ENCODE peak calls at places on chromosomes 4 and X, in five cellular contexts. O, A, T, Y and R are unnamed samples.

GRCh38 chrX:41329101-41329500 is 4.9 kb upstream of the DDX3X start:
- DNase-seq in Y (no peak), A (no peak), T (no peak), O (no peak), R (no peak)

GRCh38 chrX:114800719-114801118 is 216.7 kb downstream of the IL13RA2 start:
- DNase-seq in A (no peak), Y (no peak), O (peak; percentile 63), T (no peak), R (no peak)

GRCh38 chr4:76272999-76273398 is 21.5 kb downstream of the FAM47E start:
- DNase-seq in Y (no peak), T (no peak), O (no peak), A (no peak), R (no peak)

GRCh38 chrX:119870626-119871131 is 854 bp downstream of the RNF113A start:
- DNase-seq in T (no peak), O (peak; percentile 43), A (no peak), Y (peak; percentile 37), R (no peak)

GRCh38 chr4:78369691-78370090 is 181.9 kb upstream of the ANXA3 start:
- DNase-seq in A (no peak), Y (peak; percentile 49), T (no peak), O (peak; percentile 32), R (no peak)

GRCh38 chr4:173128199-173128890 is 40.3 kb upstream of the GALNT7 start:
- DNase-seq in A (no peak), O (no peak), T (no peak), Y (no peak), R (no peak)

GRCh38 chrX:147533426-147533825 is 378.3 kb upstream of the FMR1 start:
- DNase-seq in A (no peak), T (peak; percentile 50), O (no peak), Y (no peak), R (no peak)

GRCh38 chrX:110394653-110395052 is 36.0 kb downstream of the RTL9 start:
- DNase-seq in O (peak; percentile 87), Y (no peak), T (no peak), A (no peak), R (no peak)

GRCh38 chr4:24810016-24810415 is 14.6 kb downstream of the SOD3 start:
- DNase-seq in O (peak; percentile 54), A (no peak), Y (no peak), T (no peak), R (no peak)

GRCh38 chr4:152684007-152684406 is 4.2 kb upstream of the TMEM154 start:
- DNase-seq in Y (no peak), A (no peak), O (no peak), T (no peak), R (no peak)

GRCh38 chr4:8472689-8473197 is 32.2 kb downstream of the TRMT44 start:
- DNase-seq in Y (no peak), T (no peak), O (peak; percentile 91), A (no peak), R (no peak)

GRCh38 chrX:72123471-72124185 is 8.1 kb downstream of the RTL5 start:
- DNase-seq in O (no peak), Y (peak; percentile 82), A (no peak), T (no peak), R (no peak)

GRCh38 chrX:75038925-75039324 is 113.7 kb upstream of the NEXMIF start:
- DNase-seq in A (no peak), Y (peak; percentile 2), O (peak; percentile 4), T (no peak), R (peak; percentile 33)

GRCh38 chr4:1278336-1278670 is 11.4 kb upstream of the MAEA start:
- DNase-seq in T (no peak), A (no peak), Y (no peak), O (no peak), R (no peak)

GRCh38 chr4:2075987-2076907 is 17.1 kb downstream of the NAT8L start:
- DNase-seq in Y (no peak), O (no peak), A (peak; percentile 53), T (no peak), R (no peak)

GRCh38 chrX:13985697-13986435 is 43.8 kb downstream of the GEMIN8 start:
- DNase-seq in O (no peak), T (peak; percentile 8), A (no peak), Y (no peak), R (no peak)

GRCh38 chrX:16061296-16061695 is 62.1 kb upstream of the GRPR start:
- DNase-seq in T (no peak), A (no peak), Y (no peak), O (no peak), R (no peak)

GRCh38 chr4:139227729-139228404 is 50.8 kb upstream of the ELF2 start:
- DNase-seq in Y (no peak), O (no peak), A (no peak), T (peak; percentile 66), R (peak; percentile 15)

GRCh38 chr4:113756005-113756410 is 5.5 kb downstream of the CAMK2D start:
- DNase-seq in O (peak; percentile 82), T (no peak), Y (no peak), A (no peak), R (no peak)

GRCh38 chr4:139295317-139296299 is 5.7 kb upstream of the NAA15 start:
- DNase-seq in O (peak; percentile 98), T (peak; percentile 96), Y (peak; percentile 97), A (peak; percentile 98), R (peak; percentile 90)

GRCh38 chrX:48802089-48802812 is 384 bp downstream of the HDAC6 start:
- DNase-seq in O (peak; percentile 81), Y (peak; percentile 89), T (peak; percentile 73), A (peak; percentile 92), R (peak; percentile 44)

GRCh38 chr4:7433376-7434140 is 1.2 kb downstream of the PSAPL1 start:
- DNase-seq in O (no peak), T (no peak), Y (no peak), A (no peak), R (no peak)

GRCh38 chr4:10100734-10101216 is 15.8 kb downstream of the WDR1 start:
- DNase-seq in T (no peak), A (peak; percentile 51), O (no peak), Y (no peak), R (no peak)

GRCh38 chr4:127400736-127401346 is 231.9 kb upstream of the INTU start:
- DNase-seq in A (peak; percentile 62), T (peak; percentile 67), Y (peak; percentile 70), O (peak; percentile 91), R (peak; percentile 59)

GRCh38 chr4:29805871-29806480 is 914.2 kb upstream of the PCDH7 start:
- DNase-seq in Y (no peak), A (no peak), T (no peak), O (no peak), R (no peak)

GRCh38 chrX:47590984-47591383 is 8.7 kb downstream of the TIMP1 start:
- DNase-seq in A (no peak), T (no peak), Y (no peak), O (no peak), R (no peak)

GRCh38 chr4:155271557-155271956 is 63.1 kb downstream of the NPY2R start:
- DNase-seq in O (peak; percentile 1), Y (peak; percentile 48), A (no peak), T (no peak), R (no peak)

GRCh38 chr4:7654550-7655266 is 220.0 kb upstream of the PSAPL1 start:
- DNase-seq in A (no peak), T (no peak), Y (no peak), O (no peak), R (no peak)

GRCh38 chr4:113293673-113294072 is 244.2 kb downstream of the ANK2 start:
- DNase-seq in T (no peak), O (peak; percentile 54), A (no peak), Y (peak; percentile 25), R (no peak)

GRCh38 chr4:92121099-92121498 is 182.7 kb upstream of the GRID2 start:
- DNase-seq in O (no peak), A (no peak), Y (no peak), T (peak; percentile 34), R (no peak)

GRCh38 chr4:89242864-89243740 is 64.5 kb downstream of the GPRIN3 start:
- DNase-seq in T (no peak), Y (no peak), A (no peak), O (no peak), R (no peak)
- H3K4me3 ChIP-seq in T (no peak overlapping the region), Y (no peak overlapping the region), A (no peak overlapping the region), O (no peak overlapping the region), R (no peak overlapping the region)

GRCh38 chr4:40194602-40195161 is 2.1 kb upstream of the RHOH start:
- DNase-seq in O (peak; percentile 43), A (no peak), Y (no peak), T (peak; percentile 82), R (peak; percentile 89)

GRCh38 chr4:40195182-40196177 is 1.4 kb upstream of the RHOH start:
- DNase-seq in A (no peak), O (no peak), T (peak; percentile 58), Y (no peak), R (no peak)

GRCh38 chr4:40196724-40197281 is at the start of gene RHOH:
- DNase-seq in Y (peak; percentile 71), T (peak; percentile 94), O (no peak), A (no peak), R (peak; percentile 98)

GRCh38 chr4:40197879-40198689 is 1.3 kb downstream of the RHOH start:
- DNase-seq in O (no peak), Y (no peak), T (peak; percentile 58), A (no peak), R (no peak)

GRCh38 chr4:40196260-40196659 is 571 bp upstream of the RHOH start:
- DNase-seq in O (no peak), T (peak; percentile 89), Y (no peak), A (no peak), R (no peak)
- H3K4me3 ChIP-seq in O (no peak overlapping the region), T (peak overlapping the region; percentile 83), Y (peak overlapping the region; percentile 43), A (no peak overlapping the region), R (peak overlapping the region; percentile 73)

GRCh38 chr4:121100093-121100775 is 27.9 kb upstream of the NDNF start:
- DNase-seq in T (peak; percentile 63), O (no peak), Y (no peak), A (no peak), R (no peak)
- H3K4me3 ChIP-seq in T (no peak overlapping the region), O (no peak overlapping the region), Y (no peak overlapping the region), A (no peak overlapping the region), R (no peak overlapping the region)

GRCh38 chr4:87007345-87008181 is 72.8 kb downstream of the AFF1 start:
- DNase-seq in T (peak; percentile 50), Y (peak; percentile 81), O (peak; percentile 72), A (peak; percentile 80), R (no peak)

GRCh38 chr4:87006531-87007344 is 71.9 kb downstream of the AFF1 start:
- DNase-seq in O (peak; percentile 97), Y (peak; percentile 98), A (peak; percentile 94), T (peak; percentile 92), R (peak; percentile 83)

GRCh38 chr4:87010192-87010591 is 75.4 kb downstream of the AFF1 start:
- DNase-seq in A (no peak), T (no peak), Y (no peak), O (no peak), R (no peak)

GRCh38 chr4:87011340-87012034 is 76.7 kb downstream of the AFF1 start:
- DNase-seq in A (no peak), T (no peak), O (peak; percentile 85), Y (no peak), R (no peak)

DNA sequence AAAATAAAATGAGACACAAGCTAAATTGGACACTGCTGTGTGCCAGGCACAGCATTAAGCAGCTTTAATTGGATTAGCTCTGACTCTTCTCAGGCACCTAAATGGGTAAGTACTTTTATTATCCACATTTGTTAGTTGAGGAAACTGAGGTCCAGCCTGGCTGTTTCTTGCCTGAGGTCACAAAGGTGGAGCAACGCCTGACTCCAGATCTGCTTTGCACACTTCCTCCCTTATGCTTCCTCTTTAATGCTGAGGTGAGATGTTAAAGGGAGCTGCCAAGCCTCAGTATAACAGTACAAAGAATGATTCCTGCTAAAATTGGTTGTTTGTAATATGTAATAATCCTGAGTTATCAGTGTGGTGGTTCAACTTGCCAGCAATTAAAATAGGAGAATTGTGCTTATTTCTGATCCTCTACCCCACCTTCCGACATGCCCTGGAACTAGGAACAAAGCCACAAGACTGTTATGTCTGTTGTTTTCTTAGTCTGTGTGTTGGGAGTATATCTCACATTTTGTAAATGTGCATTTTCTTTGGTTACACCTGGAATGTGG is 74.4 kb downstream of the AFF1 start:
- DNase-seq in A (no peak), Y (no peak), O (no peak), T (no peak), R (no peak)
- H3K4me3 ChIP-seq in A (peak overlapping the region; percentile 84), Y (peak overlapping the region; percentile 76), O (no peak overlapping the region), T (peak overlapping the region; percentile 86), R (peak overlapping the region; percentile 67)